ENCODE peak calls at places on chromosomes 12 and 14, in six cellular contexts. One of them, this sample, is unnamed.

GRCh38 chr14:60723218-60724079 is 702 bp downstream of the SIX4 start:
- DNase-seq in glutamatergic neuron: peak
- DNase-seq in A549: peak
- DNase-seq in cardiac fibroblast: peak
- DNase-seq in astrocyte of the cerebellum: no peak
- DNase-seq in thyroid gland: peak
- DNase-seq in this sample: peak

GRCh38 chr14:34951286-34951685 is 31.5 kb upstream of the SRP54 start:
- DNase-seq in glutamatergic neuron: no peak
- DNase-seq in astrocyte of the cerebellum: peak
- DNase-seq in thyroid gland: no peak
- DNase-seq in A549: no peak
- DNase-seq in cardiac fibroblast: peak
- DNase-seq in this sample: no peak

GRCh38 chr12:80937391-80938238 is at the start of gene LIN7A:
- DNase-seq in cardiac fibroblast: peak
- DNase-seq in A549: peak
- DNase-seq in glutamatergic neuron: peak
- DNase-seq in astrocyte of the cerebellum: no peak
- DNase-seq in thyroid gland: peak
- DNase-seq in this sample: peak

GRCh38 chr12:74899031-74899829 is 310.4 kb downstream of the KCNC2 start:
- DNase-seq in A549: no peak
- DNase-seq in astrocyte of the cerebellum: no peak
- DNase-seq in thyroid gland: no peak
- DNase-seq in glutamatergic neuron: no peak
- DNase-seq in cardiac fibroblast: no peak
- DNase-seq in this sample: no peak

GRCh38 chr12:21809100-21809499 is 34.6 kb upstream of the KCNJ8 start:
- DNase-seq in astrocyte of the cerebellum: no peak
- DNase-seq in glutamatergic neuron: no peak
- DNase-seq in A549: no peak
- DNase-seq in thyroid gland: no peak
- DNase-seq in cardiac fibroblast: no peak
- DNase-seq in this sample: no peak

GRCh38 chr12:80053048-80053790 is 46.1 kb upstream of the OTOGL start:
- DNase-seq in cardiac fibroblast: peak
- DNase-seq in astrocyte of the cerebellum: peak
- DNase-seq in A549: no peak
- DNase-seq in thyroid gland: peak
- DNase-seq in glutamatergic neuron: no peak
- DNase-seq in this sample: no peak

GRCh38 chr12:43208221-43208620 is 343.8 kb downstream of the ADAMTS20 start:
- DNase-seq in glutamatergic neuron: no peak
- DNase-seq in cardiac fibroblast: no peak
- DNase-seq in astrocyte of the cerebellum: no peak
- DNase-seq in thyroid gland: peak
- DNase-seq in A549: no peak
- DNase-seq in this sample: no peak

GRCh38 chr12:112270673-112271072 is 111.6 kb downstream of the HECTD4 start:
- DNase-seq in astrocyte of the cerebellum: no peak
- DNase-seq in A549: no peak
- DNase-seq in cardiac fibroblast: no peak
- DNase-seq in thyroid gland: no peak
- DNase-seq in glutamatergic neuron: no peak
- DNase-seq in this sample: no peak

GRCh38 chr12:52251367-52252055 is 18.5 kb downstream of the KRT7 start:
- DNase-seq in A549: no peak
- DNase-seq in astrocyte of the cerebellum: no peak
- DNase-seq in cardiac fibroblast: no peak
- DNase-seq in thyroid gland: no peak
- DNase-seq in glutamatergic neuron: no peak
- DNase-seq in this sample: no peak

GRCh38 chr12:67594888-67595287 is 53.7 kb upstream of the DYRK2 start:
- DNase-seq in glutamatergic neuron: no peak
- DNase-seq in A549: no peak
- DNase-seq in cardiac fibroblast: no peak
- DNase-seq in thyroid gland: no peak
- DNase-seq in astrocyte of the cerebellum: no peak
- DNase-seq in this sample: no peak

GRCh38 chr12:18919826-18920511 is 182.1 kb downstream of the CAPZA3 start:
- DNase-seq in cardiac fibroblast: no peak
- DNase-seq in glutamatergic neuron: no peak
- DNase-seq in astrocyte of the cerebellum: no peak
- DNase-seq in thyroid gland: no peak
- DNase-seq in A549: no peak
- DNase-seq in this sample: no peak

GRCh38 chr14:23079716-23080115 is 15.2 kb downstream of the ACIN1 start:
- DNase-seq in glutamatergic neuron: no peak
- DNase-seq in A549: no peak
- DNase-seq in cardiac fibroblast: no peak
- DNase-seq in thyroid gland: no peak
- DNase-seq in astrocyte of the cerebellum: no peak
- DNase-seq in this sample: no peak

GRCh38 chr14:23078692-23079116 is 16.2 kb downstream of the ACIN1 start:
- DNase-seq in thyroid gland: peak
- DNase-seq in cardiac fibroblast: peak
- DNase-seq in glutamatergic neuron: no peak
- DNase-seq in A549: peak
- DNase-seq in astrocyte of the cerebellum: peak
- DNase-seq in this sample: no peak

GRCh38 chr14:23077962-23078361 is 17.0 kb downstream of the ACIN1 start:
- DNase-seq in cardiac fibroblast: no peak
- DNase-seq in glutamatergic neuron: no peak
- DNase-seq in A549: no peak
- DNase-seq in astrocyte of the cerebellum: no peak
- DNase-seq in thyroid gland: no peak
- DNase-seq in this sample: no peak

GRCh38 chr14:23074906-23075305 is 17.6 kb upstream of the CDH24 start:
- DNase-seq in cardiac fibroblast: no peak
- DNase-seq in thyroid gland: no peak
- DNase-seq in astrocyte of the cerebellum: no peak
- DNase-seq in glutamatergic neuron: no peak
- DNase-seq in A549: no peak
- DNase-seq in this sample: no peak

DNA sequence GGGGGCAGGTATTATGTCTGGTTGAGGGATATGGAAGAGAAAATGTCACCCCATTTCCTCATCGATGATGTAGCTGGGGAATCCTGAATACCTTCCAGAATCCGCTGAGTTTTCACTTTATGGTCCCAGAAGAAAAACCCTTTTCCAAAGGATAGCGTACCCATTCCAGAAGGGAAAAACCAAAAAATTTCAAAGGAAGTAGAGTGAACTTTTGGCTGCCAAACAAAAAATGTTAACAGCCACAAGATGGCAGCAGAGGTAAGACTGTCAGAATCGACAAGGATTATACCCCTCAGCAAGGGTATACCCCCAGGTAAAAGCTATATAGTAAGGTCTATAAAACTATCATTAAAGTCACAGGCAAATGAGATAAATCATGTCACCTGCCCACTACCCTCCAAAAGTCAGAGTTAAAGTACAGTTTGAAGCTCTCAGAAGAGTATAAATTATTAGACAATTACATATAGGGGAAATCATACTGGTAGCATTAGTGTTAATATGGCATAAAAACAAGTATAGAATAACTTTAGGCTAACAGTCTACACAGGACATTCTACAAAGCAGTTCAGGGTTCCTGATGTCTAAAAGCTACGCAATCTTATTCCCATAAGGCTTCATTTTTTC is 18.0 kb downstream of the ACIN1 start:
- DNase-seq in thyroid gland: no peak
- DNase-seq in glutamatergic neuron: no peak
- DNase-seq in astrocyte of the cerebellum: no peak
- DNase-seq in cardiac fibroblast: peak
- DNase-seq in A549: no peak
- DNase-seq in this sample: no peak
- TF ChIP-seq CTCF in thyroid gland: peak
- TF ChIP-seq CTCF in glutamatergic neuron: peak
- TF ChIP-seq CTCF in astrocyte of the cerebellum: peak
- TF ChIP-seq CTCF in cardiac fibroblast: peak
- TF ChIP-seq CTCF in A549: peak
- TF ChIP-seq CTCF in this sample: peak

DNA sequence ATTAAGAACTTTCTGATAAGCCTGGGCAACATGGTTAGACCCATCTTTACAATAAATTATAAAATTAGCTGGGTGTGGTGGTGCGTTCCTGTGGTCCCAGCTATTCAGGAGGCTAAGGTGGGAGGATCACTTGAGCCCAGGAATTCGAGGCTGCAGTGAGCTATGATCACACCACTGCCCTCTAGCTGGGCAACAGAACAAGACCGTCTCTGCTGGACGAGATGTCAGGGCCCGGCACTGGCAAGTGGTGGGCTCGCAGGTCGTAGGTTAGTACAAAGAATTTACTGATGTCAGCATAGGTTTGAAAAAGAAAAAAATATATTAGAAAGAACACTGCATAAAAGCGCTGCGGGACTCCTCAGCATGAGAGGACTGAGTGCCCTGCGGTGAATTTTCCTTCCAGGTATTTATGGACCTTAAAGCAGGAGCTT is 15.7 kb upstream of the VSIG10 start:
- DNase-seq in cardiac fibroblast: no peak
- DNase-seq in thyroid gland: no peak
- DNase-seq in A549: no peak
- DNase-seq in glutamatergic neuron: no peak
- DNase-seq in astrocyte of the cerebellum: no peak
- DNase-seq in this sample: no peak
- TF ChIP-seq CTCF in cardiac fibroblast: peak
- TF ChIP-seq CTCF in thyroid gland: no peak
- TF ChIP-seq CTCF in A549: no peak
- TF ChIP-seq CTCF in glutamatergic neuron: no peak
- TF ChIP-seq CTCF in astrocyte of the cerebellum: no peak
- TF ChIP-seq CTCF in this sample: no peak

DNA sequence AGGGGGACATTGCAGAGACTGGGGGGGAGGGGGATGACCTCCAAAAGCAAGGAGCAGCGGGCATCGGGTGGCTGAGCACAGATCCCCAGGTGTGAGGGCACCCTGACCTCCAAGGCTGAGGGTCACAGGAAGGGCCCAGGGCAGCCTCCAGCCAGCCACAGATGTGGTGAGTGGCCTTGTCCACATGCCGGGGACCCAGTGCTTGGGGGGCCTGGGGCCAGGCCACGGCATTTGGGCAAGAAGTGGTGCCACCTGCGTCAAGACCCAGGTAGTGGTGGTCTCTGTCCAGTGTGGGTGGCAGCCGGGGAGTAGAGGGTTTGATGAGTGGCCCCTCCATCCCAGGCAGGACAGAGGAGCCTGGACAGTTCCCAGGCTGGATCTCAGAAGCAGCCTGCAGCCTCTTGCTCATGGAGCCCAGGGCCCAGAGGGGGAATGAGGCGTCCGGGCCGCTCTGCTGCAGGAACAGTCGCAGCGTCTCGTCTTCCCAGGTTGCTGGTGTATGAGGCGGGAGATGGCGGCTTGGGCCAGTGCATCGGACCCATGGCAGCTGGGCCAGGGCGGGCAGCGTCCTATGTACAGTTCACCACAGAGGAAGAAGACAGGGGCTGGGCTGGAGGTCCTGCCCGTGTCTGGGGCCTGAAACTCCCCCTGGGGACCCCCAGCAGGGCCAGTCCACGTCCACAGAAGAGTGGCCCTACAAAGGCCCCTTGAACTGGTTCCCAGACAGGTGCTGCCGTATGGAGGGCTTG is 33.5 kb downstream of the CCNK start:
- DNase-seq in cardiac fibroblast: no peak
- DNase-seq in thyroid gland: no peak
- DNase-seq in A549: no peak
- DNase-seq in glutamatergic neuron: no peak
- DNase-seq in astrocyte of the cerebellum: no peak
- DNase-seq in this sample: no peak
- TF ChIP-seq CTCF in cardiac fibroblast: no peak
- TF ChIP-seq CTCF in thyroid gland: no peak
- TF ChIP-seq CTCF in A549: no peak
- TF ChIP-seq CTCF in glutamatergic neuron: no peak
- TF ChIP-seq CTCF in astrocyte of the cerebellum: no peak
- TF ChIP-seq CTCF in this sample: no peak

DNA sequence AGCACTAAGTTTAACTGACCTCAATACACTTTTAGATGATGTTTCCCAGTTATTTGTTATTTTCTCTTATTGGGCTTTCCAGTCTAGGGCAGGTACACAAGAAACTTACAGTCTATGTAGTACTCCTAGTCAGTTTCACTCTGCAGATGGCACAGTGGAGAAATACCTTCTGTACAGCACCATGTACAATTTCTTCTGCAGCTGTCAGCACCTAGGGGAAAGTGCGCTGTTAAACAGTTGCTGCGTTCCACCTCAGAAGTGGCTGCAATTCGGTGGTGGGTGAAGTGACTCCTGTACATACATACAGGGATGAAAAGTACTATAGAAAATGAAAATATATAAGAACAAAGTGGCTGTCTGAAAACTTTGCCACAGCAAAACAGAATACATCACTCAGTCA is 48.3 kb downstream of the NOVA1 start:
- DNase-seq in thyroid gland: no peak
- DNase-seq in A549: no peak
- DNase-seq in astrocyte of the cerebellum: no peak
- DNase-seq in glutamatergic neuron: no peak
- DNase-seq in cardiac fibroblast: no peak
- DNase-seq in this sample: no peak
- TF ChIP-seq CTCF in thyroid gland: no peak
- TF ChIP-seq CTCF in A549: no peak
- TF ChIP-seq CTCF in astrocyte of the cerebellum: no peak
- TF ChIP-seq CTCF in glutamatergic neuron: no peak
- TF ChIP-seq CTCF in cardiac fibroblast: no peak
- TF ChIP-seq CTCF in this sample: no peak

DNA sequence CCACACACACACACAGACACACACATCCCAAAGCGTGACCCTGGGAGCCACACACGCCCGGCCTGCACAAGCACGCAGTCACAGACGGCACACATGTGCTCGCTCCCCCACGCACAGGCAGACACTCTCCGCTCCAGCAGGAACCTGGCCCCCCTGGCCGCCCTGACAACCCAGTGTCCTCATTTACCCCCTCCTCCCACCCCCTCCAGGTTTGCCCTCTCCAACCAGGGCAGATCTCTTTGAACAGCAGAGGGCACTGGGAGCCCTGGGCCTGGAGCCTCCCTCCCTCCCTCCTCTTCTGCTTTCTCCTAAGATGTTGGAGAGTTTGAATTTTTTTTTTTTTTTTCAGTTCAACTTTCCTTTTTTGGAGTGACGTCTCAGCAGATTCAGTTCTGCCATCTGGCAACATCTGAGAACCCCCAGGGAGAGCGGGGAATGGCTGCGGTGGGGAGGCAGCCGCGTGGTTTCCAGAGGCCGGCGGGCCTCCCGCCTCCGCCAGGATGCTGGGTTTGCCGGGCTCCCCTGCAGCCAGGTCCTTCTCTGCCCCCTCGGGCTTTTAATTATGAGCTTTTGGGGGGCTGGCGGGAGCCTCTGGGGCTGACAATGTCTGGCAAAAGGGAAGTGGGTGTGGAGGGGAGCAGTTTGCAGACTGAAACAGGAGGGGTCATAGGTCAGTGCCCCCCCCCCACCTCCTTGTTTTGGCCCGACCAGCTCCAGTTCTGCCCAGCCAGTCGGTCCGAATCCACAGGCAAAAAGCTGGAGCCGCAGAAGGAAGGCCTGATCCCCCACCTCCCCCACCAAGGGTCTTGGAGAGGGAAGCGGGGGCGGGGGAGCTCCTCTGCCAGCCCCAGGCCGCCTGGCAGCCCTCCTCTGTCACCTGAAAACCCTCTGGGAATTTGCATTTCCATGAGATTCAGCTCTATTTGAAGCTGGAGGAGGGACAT is 1.3 kb upstream of the NCOR2 start:
- DNase-seq in A549: no peak
- DNase-seq in glutamatergic neuron: peak
- DNase-seq in thyroid gland: peak
- DNase-seq in astrocyte of the cerebellum: peak
- DNase-seq in cardiac fibroblast: peak
- DNase-seq in this sample: peak
- TF ChIP-seq CTCF in A549: peak
- TF ChIP-seq CTCF in glutamatergic neuron: no peak
- TF ChIP-seq CTCF in thyroid gland: no peak
- TF ChIP-seq CTCF in astrocyte of the cerebellum: peak
- TF ChIP-seq CTCF in cardiac fibroblast: peak
- TF ChIP-seq CTCF in this sample: no peak

This sample was measured in nephron progenitor cell.